ENCODE peak calls at places on chromosomes 12 and 14, in ten cellular contexts. U is left ventricle myocardium superior; N is NCI-H2171 treated with DMSO at 0.1 percent for 48 hours; G is fibroblast of mammary gland; E is activated naive CD4-positive, alpha-beta T cell treated with Interleukin-2 at 50 U/mL for 16 hours; T is Right ventricle myocardium inferior; F is GM10248; Z is NCI-H524; X is pons; Y is stimulated activated CD4-positive, alpha-beta T cell treated with anti-CD3 and anti-CD28 coated beads, Interleukin-2, amount 100 ng/mL, for 24 hours. J is an unnamed sample.

GRCh38 chr14:50045837-50046236 is 70.5 kb downstream of the VCPKMT start:
- DNase-seq in G (no peak), E (peak), U (no peak), Z (no peak), F (no peak), X (no peak), T (no peak), N (no peak), Y (no peak), J (no peak)

GRCh38 chr14:62592877-62593276 is 452.4 kb downstream of the KCNH5 start:
- DNase-seq in E (no peak), T (no peak), N (peak), U (no peak), Z (no peak), F (no peak), X (no peak), G (peak), Y (no peak), J (no peak)

GRCh38 chr12:6471992-6472366 is 1.5 kb upstream of the VAMP1 start:
- DNase-seq in F (no peak), U (no peak), Y (no peak), N (no peak), T (no peak), Z (no peak), X (no peak), E (no peak), G (peak), J (no peak)

GRCh38 chr14:58060077-58060476 is 91.9 kb downstream of the ARMH4 start:
- DNase-seq in N (no peak), Y (no peak), U (no peak), F (no peak), X (no peak), G (no peak), Z (no peak), E (no peak), T (no peak), J (no peak)

GRCh38 chr14:99313234-99313633 is 41.2 kb upstream of the BCL11B start:
- DNase-seq in G (no peak), Z (no peak), E (no peak), X (no peak), T (no peak), N (no peak), Y (no peak), U (no peak), F (no peak), J (no peak)

GRCh38 chr12:3201741-3202500 is 124.7 kb downstream of the TSPAN9 start:
- DNase-seq in T (no peak), F (no peak), E (no peak), G (peak), Y (no peak), N (no peak), Z (peak), X (no peak), U (peak), J (no peak)

GRCh38 chr14:64636208-64636979 is 67.8 kb upstream of the PLEKHG3 start:
- DNase-seq in E (peak), T (peak), G (peak), F (peak), Y (peak), Z (peak), N (peak), X (peak), U (peak), J (peak)

GRCh38 chr12:45050751-45051489 is at the start of gene DBX2:
- DNase-seq in T (no peak), E (no peak), Y (peak), Z (peak), X (peak), F (no peak), G (no peak), N (no peak), U (no peak), J (no peak)

GRCh38 chr14:105368032-105368417 is 30.3 kb upstream of the TEX22 start:
- DNase-seq in F (no peak), X (no peak), Z (no peak), T (peak), U (no peak), E (no peak), G (no peak), Y (no peak), N (no peak), J (no peak)

GRCh38 chr12:97967831-97968230 is 505.2 kb downstream of the RMST start:
- DNase-seq in E (no peak), F (no peak), Y (no peak), T (no peak), U (no peak), Z (peak), N (no peak), X (no peak), G (no peak), J (no peak)

GRCh38 chr12:129903092-129903945 is 506 bp downstream of the TMEM132D start:
- DNase-seq in T (no peak), E (no peak), U (no peak), G (no peak), Y (no peak), N (no peak), X (no peak), Z (peak), F (no peak), J (no peak)

GRCh38 chr14:69096766-69097475 is 56.0 kb downstream of the DCAF5 start:
- DNase-seq in Z (no peak), F (no peak), T (no peak), X (no peak), E (no peak), U (no peak), G (peak), Y (no peak), N (no peak), J (no peak)

GRCh38 chr14:28666961-28667360 is 99.6 kb upstream of the FOXG1 start:
- DNase-seq in X (no peak), E (no peak), N (no peak), U (no peak), F (no peak), G (no peak), T (no peak), Y (no peak), Z (no peak), J (no peak)

GRCh38 chr12:111730420-111730819 is 36.3 kb upstream of the ALDH2 start:
- DNase-seq in U (no peak), N (no peak), Z (no peak), E (no peak), T (no peak), X (no peak), G (no peak), F (no peak), Y (no peak), J (no peak)

GRCh38 chr12:92929957-92930356 is 862 bp upstream of the EEA1 start:
- DNase-seq in T (no peak), F (no peak), X (peak), N (peak), E (no peak), G (peak), Y (no peak), Z (no peak), U (no peak), J (no peak)

GRCh38 chr12:132263061-132263360 is 66.4 kb downstream of the GALNT9 start:
- DNase-seq in Y (no peak), T (peak), Z (no peak), E (no peak), N (no peak), U (no peak), X (no peak), G (no peak), F (no peak), J (no peak)

GRCh38 chr12:123388218-123388947 is 4.5 kb downstream of the KMT5A start:
- DNase-seq in U (peak), T (peak), Y (peak), N (peak), F (peak), E (peak), Z (peak), X (peak), G (peak), J (peak)

J was measured in activated CD8-positive, alpha-beta memory T cell treated with anti-CD3 and anti-CD28 coated beads for 24 hours.